ENCODE peak calls at places on chromosomes 3 and 15, in eight cellular contexts. Y is HCT116, D is tibial artery, I is lung, S is neural progenitor cell, Q is testis, V is Caco-2, P is transverse colon. U is an unnamed sample. For H3K4me1, the result is how much of the 10 kb centered on the place peaks cover.

GRCh38 chr15:71272932-71273331 is 157.7 kb downstream of the THSD4 start:
- DNase-seq in I (no peak), D (no peak), Q (no peak), S (no peak), V (no peak), Y (no peak), P (no peak), U (no peak)

GRCh38 chr15:98286831-98287230 is 326.3 kb downstream of the ARRDC4 start:
- DNase-seq in S (no peak), P (no peak), Q (no peak), I (no peak), V (no peak), D (no peak), Y (no peak), U (no peak)

GRCh38 chr15:45276851-45277250 is 24.8 kb downstream of the SLC28A2 start:
- DNase-seq in P (no peak), D (no peak), I (no peak), Q (no peak), S (peak), Y (no peak), V (no peak), U (peak)

GRCh38 chr3:13045904-13046568 is 27.2 kb downstream of the IQSEC1 start:
- DNase-seq in P (peak), I (no peak), V (no peak), D (no peak), Q (peak), Y (no peak), S (no peak), U (no peak)

GRCh38 chr3:115922681-115923347 is 299.5 kb downstream of the GAP43 start:
- DNase-seq in D (no peak), S (peak), V (no peak), P (no peak), I (no peak), Y (peak), Q (peak), U (no peak)

GRCh38 chr3:47705391-47705790 is 76.3 kb downstream of the SMARCC1 start:
- DNase-seq in I (no peak), Q (no peak), D (no peak), Y (no peak), S (no peak), V (no peak), P (no peak), U (no peak)

GRCh38 chr3:130548356-130548755 is 31.4 kb downstream of the COL6A6 start:
- DNase-seq in I (no peak), P (no peak), Y (no peak), D (no peak), Q (no peak), S (no peak), V (no peak), U (no peak)

GRCh38 chr15:68783226-68784054 is 37.3 kb downstream of the ANP32A start:
- DNase-seq in D (peak), Q (peak), S (peak), P (peak), I (no peak), V (peak), Y (peak), U (peak)

GRCh38 chr3:158314426-158315357 is 204.8 kb downstream of the RSRC1 start:
- DNase-seq in V (no peak), Y (no peak), S (no peak), D (no peak), Q (no peak), P (no peak), I (no peak), U (no peak)

GRCh38 chr3:148697311-148698189 is at the start of gene AGTR1:
- DNase-seq in D (peak), S (peak), P (peak), V (no peak), Q (peak), Y (no peak), I (peak), U (peak)

GRCh38 chr15:90221251-90221900 is 12.4 kb downstream of the CIB1 start:
- DNase-seq in P (peak), Q (peak), V (peak), Y (no peak), D (peak), I (peak), S (peak), U (peak)

GRCh38 chr15:75672111-75672602 is 24.4 kb downstream of the SNX33 start:
- DNase-seq in D (peak), V (no peak), P (no peak), S (no peak), Y (no peak), Q (no peak), I (no peak), U (no peak)

GRCh38 chr15:73866881-73867410 is 6.4 kb upstream of the TBC1D21 start:
- DNase-seq in Y (no peak), S (peak), P (no peak), D (peak), I (no peak), Q (no peak), V (peak), U (no peak)
- TF ChIP-seq CTCF in Y (peak), S (peak), P (no peak), D (no peak), I (no peak), Q (no peak), V (no peak), U (no peak)

GRCh38 chr15:100688549-100689120 is 86.2 kb downstream of the ASB7 start:
- DNase-seq in Q (no peak), I (no peak), V (no peak), Y (no peak), P (no peak), D (peak), S (no peak), U (no peak)
- H3K4me1 ChIP-seq in Q (under half), I (under half), V (under half), Y (under half), P (under half), D (under half), S (under half), U (under half)

GRCh38 chr3:181615666-181616065 is 96.1 kb upstream of the SOX2 start:
- DNase-seq in Q (no peak), Y (no peak), D (no peak), S (no peak), V (no peak), I (no peak), P (no peak), U (no peak)

GRCh38 chr3:181614878-181615277 is 96.8 kb upstream of the SOX2 start:
- DNase-seq in S (no peak), Q (no peak), Y (no peak), V (no peak), P (no peak), I (no peak), D (no peak), U (no peak)

GRCh38 chr3:181613813-181614212 is 97.9 kb upstream of the SOX2 start:
- DNase-seq in Y (no peak), V (no peak), I (no peak), S (no peak), Q (no peak), P (no peak), D (no peak), U (no peak)

GRCh38 chr3:181610973-181611265 is 100.8 kb upstream of the SOX2 start:
- DNase-seq in I (no peak), P (no peak), V (no peak), S (no peak), Q (no peak), Y (no peak), D (no peak), U (no peak)

GRCh38 chr3:181613191-181613590 is 98.5 kb upstream of the SOX2 start:
- DNase-seq in D (no peak), P (no peak), I (no peak), Q (no peak), Y (no peak), S (no peak), V (no peak), U (no peak)
- TF ChIP-seq CTCF in D (no peak), P (no peak), I (no peak), Q (no peak), Y (no peak), S (no peak), V (no peak), U (no peak)

GRCh38 chr3:51817375-51817774 is 38.3 kb upstream of the IQCF6 start:
- DNase-seq in I (no peak), V (no peak), Y (no peak), P (no peak), D (no peak), Q (no peak), S (no peak), U (no peak)

GRCh38 chr3:51808920-51809319 is 29.9 kb upstream of the IQCF6 start:
- DNase-seq in P (no peak), I (no peak), S (no peak), V (no peak), Q (no peak), Y (no peak), D (no peak), U (no peak)

GRCh38 chr3:51813539-51813938 is 34.5 kb upstream of the IQCF6 start:
- DNase-seq in V (no peak), S (no peak), Q (no peak), I (peak), D (no peak), P (no peak), Y (no peak), U (no peak)

GRCh38 chr3:51815614-51816013 is 36.6 kb upstream of the IQCF6 start:
- DNase-seq in V (no peak), D (no peak), Q (no peak), S (no peak), P (no peak), I (no peak), Y (no peak), U (no peak)

GRCh38 chr3:51814034-51814433 is 35.0 kb upstream of the IQCF6 start:
- DNase-seq in Y (no peak), Q (no peak), D (no peak), V (no peak), S (no peak), I (no peak), P (no peak), U (no peak)
- H3K4me1 ChIP-seq in Y (under half), Q (under half), D (under half), V (under half), S (under half), I (under half), P (under half), U (under half)

GRCh38 chr3:133938770-133939495 is 43.3 kb upstream of the RAB6B start:
- DNase-seq in D (peak), S (no peak), P (no peak), Y (no peak), I (no peak), V (peak), Q (no peak), U (no peak)
- TF ChIP-seq CTCF in D (no peak), S (peak), P (no peak), Y (no peak), I (no peak), V (peak), Q (no peak), U (no peak)

GRCh38 chr3:18740631-18741583 is 315.8 kb upstream of the SATB1 start:
- DNase-seq in Q (peak), I (no peak), Y (no peak), P (peak), V (no peak), D (no peak), S (no peak), U (no peak)
- H3K4me1 ChIP-seq in Q (under half), I (under half), Y (under half), P (under half), V (under half), D (under half), S (under half), U (under half)

DNA sequence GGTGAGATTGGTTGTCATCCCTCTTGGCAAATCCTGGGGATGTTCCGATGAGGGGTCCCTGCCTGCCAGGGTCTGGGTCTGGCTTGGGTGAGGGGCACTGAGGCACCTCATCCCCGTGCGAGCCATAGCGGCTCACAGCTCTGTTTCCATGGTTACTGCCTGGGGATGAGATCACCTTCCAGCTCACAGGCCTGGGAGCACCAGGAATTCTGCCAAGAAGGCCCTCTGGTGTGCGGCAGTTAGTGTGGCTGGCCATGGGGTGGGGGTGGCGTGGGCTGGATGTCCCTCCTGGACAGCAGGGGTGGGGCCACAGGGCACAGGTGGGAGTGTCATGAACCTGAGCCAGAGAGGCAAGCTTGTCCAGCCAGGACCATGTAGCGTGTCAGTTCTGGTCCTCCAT is 22.1 kb upstream of the PRR23E start:
- DNase-seq in P (no peak), S (peak), Y (no peak), V (no peak), Q (peak), D (peak), I (no peak), U (no peak)
- TF ChIP-seq CTCF in P (no peak), S (no peak), Y (no peak), V (no peak), Q (no peak), D (no peak), I (no peak), U (no peak)

DNA sequence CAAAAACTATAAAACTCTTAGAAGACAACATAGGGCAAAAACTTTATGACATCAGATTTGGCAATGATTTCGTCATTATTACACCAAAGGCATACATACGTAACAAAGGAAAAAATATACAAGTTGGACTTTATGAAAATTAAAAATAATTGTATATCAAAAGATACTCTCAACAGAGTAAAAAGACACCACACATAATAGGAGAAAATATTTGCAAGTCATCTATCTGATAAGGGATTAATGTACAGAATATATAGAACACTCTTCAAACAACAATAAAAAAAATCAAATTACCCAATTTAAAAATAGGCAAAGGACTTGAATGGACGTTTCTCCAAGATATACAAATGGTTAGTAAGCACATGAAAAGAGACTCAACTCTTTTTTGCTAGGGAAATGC is 77.5 kb downstream of the RPL39L start:
- DNase-seq in P (no peak), Q (no peak), V (no peak), Y (no peak), S (no peak), I (no peak), D (no peak), U (no peak)
- H3K4me1 ChIP-seq in P (under half), Q (under half), V (under half), Y (under half), S (under half), I (under half), D (under half), U (under half)

GRCh38 chr3:140360332-140360731 is 317.5 kb upstream of the TRIM42 start:
- DNase-seq in P (no peak), D (no peak), S (peak), Y (no peak), Q (no peak), V (no peak), I (no peak), U (no peak)
- TF ChIP-seq CTCF in P (no peak), D (no peak), S (peak), Y (peak), Q (no peak), V (peak), I (no peak), U (no peak)

DNA sequence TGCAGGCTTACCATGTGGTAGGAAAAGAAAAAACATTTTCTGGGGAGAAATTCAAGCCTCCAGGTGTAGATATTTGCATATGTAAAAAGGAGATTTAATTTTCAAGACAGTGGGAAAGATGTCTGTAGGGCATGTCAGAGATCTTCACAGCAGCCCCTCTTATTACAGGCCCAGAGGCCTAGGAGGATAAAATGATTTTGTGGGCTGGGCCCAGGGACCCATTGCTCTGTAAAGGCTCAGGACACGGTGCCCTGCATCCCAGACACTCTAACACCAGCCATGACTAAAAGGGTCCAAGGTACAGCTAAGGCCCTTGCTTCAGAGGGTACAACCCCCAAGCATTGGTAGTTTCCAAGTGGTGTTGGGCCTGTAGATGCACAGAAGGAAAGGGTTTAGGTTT is 680.1 kb downstream of the IGSF11 start:
- DNase-seq in D (no peak), V (no peak), S (no peak), I (no peak), P (no peak), Q (no peak), Y (no peak), U (no peak)
- H3K4me1 ChIP-seq in D (under half), V (under half), S (under half), I (under half), P (under half), Q (under half), Y (under half), U (under half)